ENCODE peak calls at places on chromosome 11, in ten cellular contexts. R is fibroblast of lung, E is GM12878, Z is osteoblast, A is right lobe of liver, B is thyroid gland, P is HCT116, I is tibial artery, D is epithelial cell of esophagus, J is right atrium auricular region. X is an unnamed sample.

GRCh38 chr11:87597696-87598095 is 560.0 kb downstream of the TMEM135 start:
- DNase-seq in R (no peak), E (no peak), Z (no peak), A (no peak), B (no peak), P (no peak), I (no peak), D (no peak), J (no peak), X (no peak)

GRCh38 chr11:115817844-115818565 is 313.8 kb upstream of the CADM1 start:
- DNase-seq in R (no peak), E (no peak), Z (no peak), A (no peak), B (no peak), P (no peak), I (no peak), D (no peak), J (no peak), X (no peak)

GRCh38 chr11:28903716-28904115 is 795.5 kb downstream of the METTL15 start:
- DNase-seq in R (peak), E (no peak), Z (no peak), A (no peak), B (no peak), P (no peak), I (no peak), D (peak), J (no peak), X (no peak)

GRCh38 chr11:134019500-134019899 is 49.4 kb upstream of the JAM3 start:
- DNase-seq in R (no peak), E (no peak), Z (no peak), A (peak), B (no peak), P (no peak), I (no peak), D (no peak), J (no peak), X (no peak)

GRCh38 chr11:69867076-69868002 is 48.1 kb upstream of the FGF3 start:
- DNase-seq in R (peak), E (no peak), Z (peak), A (peak), B (no peak), P (no peak), I (peak), D (no peak), J (no peak), X (no peak)

GRCh38 chr11:105648762-105649161 is 38.9 kb downstream of the GRIA4 start:
- DNase-seq in R (no peak), E (no peak), Z (no peak), A (no peak), B (no peak), P (no peak), I (no peak), D (no peak), J (no peak), X (no peak)

GRCh38 chr11:93013646-93014045 is 44.2 kb downstream of the MTNR1B start:
- DNase-seq in R (no peak), E (no peak), Z (no peak), A (no peak), B (no peak), P (no peak), I (no peak), D (no peak), J (no peak), X (no peak)

GRCh38 chr11:122822241-122822640 is 16.1 kb upstream of the CRTAM start:
- DNase-seq in R (no peak), E (no peak), Z (no peak), A (no peak), B (no peak), P (no peak), I (no peak), D (no peak), J (no peak), X (no peak)

GRCh38 chr11:69842746-69843528 is 23.7 kb upstream of the FGF3 start:
- DNase-seq in R (no peak), E (no peak), Z (peak), A (no peak), B (no peak), P (no peak), I (peak), D (no peak), J (no peak), X (peak)

GRCh38 chr11:125272822-125273221 is 108.3 kb downstream of the PKNOX2 start:
- DNase-seq in R (no peak), E (no peak), Z (no peak), A (no peak), B (peak), P (no peak), I (no peak), D (no peak), J (no peak), X (no peak)

GRCh38 chr11:19560156-19560555 is 152.5 kb upstream of the NAV2 start:
- DNase-seq in R (no peak), E (no peak), Z (no peak), A (no peak), B (no peak), P (no peak), I (no peak), D (no peak), J (peak), X (no peak)

GRCh38 chr11:116930177-116930576 is 92.8 kb upstream of the APOA1 start:
- DNase-seq in R (peak), E (no peak), Z (peak), A (no peak), B (peak), P (no peak), I (no peak), D (no peak), J (no peak), X (no peak)

GRCh38 chr11:117222991-117223740 is 8.7 kb downstream of the PCSK7 start:
- DNase-seq in R (no peak), E (no peak), Z (peak), A (no peak), B (no peak), P (no peak), I (no peak), D (no peak), J (no peak), X (peak)

GRCh38 chr11:62789576-62789975 is 2.2 kb downstream of the TMEM223 start:
- DNase-seq in R (no peak), E (no peak), Z (no peak), A (no peak), B (no peak), P (no peak), I (no peak), D (no peak), J (no peak), X (no peak)
- H3K4me3 ChIP-seq in R (no peak), E (no peak), Z (no peak), A (no peak), B (no peak), P (no peak), I (no peak), D (no peak), J (no peak), X (no peak)

GRCh38 chr11:111358038-111359001 is 20.8 kb downstream of the POU2AF1 start:
- DNase-seq in R (no peak), E (no peak), Z (no peak), A (no peak), B (no peak), P (no peak), I (no peak), D (no peak), J (no peak), X (no peak)

GRCh38 chr11:111357150-111358037 is 21.7 kb downstream of the POU2AF1 start:
- DNase-seq in R (no peak), E (no peak), Z (no peak), A (no peak), B (no peak), P (no peak), I (no peak), D (no peak), J (no peak), X (no peak)

GRCh38 chr11:111360150-111361043 is 18.7 kb downstream of the POU2AF1 start:
- DNase-seq in R (no peak), E (no peak), Z (peak), A (peak), B (no peak), P (no peak), I (no peak), D (no peak), J (no peak), X (peak)

GRCh38 chr11:111361082-111361801 is 17.8 kb downstream of the POU2AF1 start:
- DNase-seq in R (no peak), E (no peak), Z (no peak), A (no peak), B (no peak), P (no peak), I (no peak), D (peak), J (no peak), X (no peak)

DNA sequence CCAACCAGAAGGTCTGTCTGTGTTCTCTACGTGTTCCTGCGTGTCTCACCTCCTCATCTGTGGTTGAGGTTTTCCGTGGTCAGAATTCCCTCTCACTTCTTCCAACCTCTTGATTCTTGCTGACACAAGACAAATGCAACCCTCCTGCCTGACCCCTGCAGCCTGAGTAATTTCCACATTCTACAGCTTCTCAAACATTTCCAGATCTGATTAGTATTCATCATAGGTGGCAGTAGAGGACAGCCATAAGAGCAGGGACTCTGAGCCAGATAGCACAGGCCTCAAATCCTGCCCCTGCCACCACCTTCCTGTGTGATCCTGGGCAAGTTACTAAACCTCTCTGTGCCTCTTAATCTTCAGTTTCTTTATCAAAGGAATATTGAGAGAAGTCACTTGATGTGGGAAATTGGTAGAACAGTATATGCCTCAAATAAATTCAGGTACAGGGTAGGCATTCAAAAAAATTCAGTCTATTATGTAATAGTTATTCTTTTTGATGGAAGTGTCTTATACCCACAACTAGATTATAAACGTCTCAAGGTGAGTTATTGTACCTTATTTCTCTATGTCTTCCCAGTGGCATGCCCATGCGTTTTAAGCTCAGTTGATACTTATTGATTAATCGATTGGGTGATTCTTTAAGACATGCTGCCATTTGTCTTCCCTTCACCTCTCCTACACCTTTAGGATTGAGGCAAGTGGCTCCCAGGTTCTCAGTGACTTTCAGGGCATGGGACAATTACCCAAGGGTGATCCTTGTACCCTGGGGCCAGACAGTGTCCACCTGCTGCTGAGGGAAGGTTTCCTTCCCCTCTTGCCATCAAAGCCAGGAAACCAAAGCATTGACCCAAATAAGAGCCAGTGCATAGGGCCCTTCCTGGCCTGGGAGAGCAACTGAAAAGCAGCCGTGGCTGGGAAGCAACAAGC is 19.6 kb downstream of the POU2AF1 start:
- DNase-seq in R (no peak), E (no peak), Z (no peak), A (no peak), B (no peak), P (no peak), I (no peak), D (peak), J (no peak), X (no peak)
- TF ChIP-seq CTCF in R (no peak), E (peak), Z (no peak), A (peak), B (no peak), P (no peak), I (no peak), D (peak), J (no peak), X (no peak)

GRCh38 chr11:2151500-2152257 is 9.3 kb downstream of the INS start:
- DNase-seq in R (peak), E (no peak), Z (peak), A (no peak), B (peak), P (peak), I (peak), D (peak), J (peak), X (peak)
- H3K4me3 ChIP-seq in R (no peak), E (no peak), Z (no peak), A (no peak), B (no peak), P (peak), I (no peak), D (no peak), J (no peak), X (no peak)

DNA sequence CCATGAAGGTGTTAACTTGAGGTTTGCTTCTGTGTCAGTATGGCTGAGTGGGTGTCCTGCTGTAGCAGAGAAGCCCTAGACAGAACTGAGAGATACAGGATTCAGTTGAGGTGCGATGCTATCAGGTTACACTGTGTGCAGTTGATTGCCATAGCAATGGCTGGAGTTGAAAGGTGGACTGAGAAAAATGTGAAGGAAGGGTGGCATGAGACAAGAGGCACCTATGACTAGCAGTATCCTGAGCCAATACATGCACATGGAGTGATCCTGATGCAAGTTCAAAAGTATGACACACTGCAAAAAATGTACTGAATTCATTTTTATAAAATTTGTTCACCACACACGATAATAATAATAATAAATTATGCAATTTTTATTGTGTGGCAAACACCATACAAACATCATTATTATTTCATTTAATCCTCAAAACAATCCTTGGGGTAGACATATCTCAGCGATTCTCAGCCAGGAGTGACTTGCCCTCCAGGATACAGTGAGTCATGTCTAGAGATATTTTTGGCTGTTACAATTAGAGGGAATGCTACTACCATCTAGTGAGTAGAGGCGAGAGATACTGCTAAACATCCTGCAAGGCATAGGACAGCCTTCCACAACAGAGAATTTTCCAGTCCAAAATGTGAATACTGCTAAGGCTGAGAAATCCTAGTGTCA is 3.9 kb upstream of the PIWIL4 start:
- DNase-seq in R (peak), E (no peak), Z (peak), A (no peak), B (no peak), P (no peak), I (no peak), D (peak), J (no peak), X (no peak)
- TF ChIP-seq CTCF in R (peak), E (no peak), Z (peak), A (no peak), B (no peak), P (peak), I (peak), D (peak), J (peak), X (peak)

GRCh38 chr11:102287963-102288744 is 29.1 kb upstream of the BIRC3 start:
- DNase-seq in R (peak), E (peak), Z (peak), A (no peak), B (peak), P (peak), I (no peak), D (peak), J (no peak), X (peak)
- H3K4me3 ChIP-seq in R (peak), E (peak), Z (peak), A (no peak), B (no peak), P (no peak), I (no peak), D (no peak), J (peak), X (no peak)

GRCh38 chr11:57460017-57460755 is at the start of gene RTN4RL2:
- DNase-seq in R (peak), E (no peak), Z (peak), A (peak), B (peak), P (peak), I (no peak), D (no peak), J (no peak), X (peak)
- TF ChIP-seq CTCF in R (no peak), E (peak), Z (no peak), A (no peak), B (no peak), P (no peak), I (no peak), D (no peak), J (peak), X (peak)

GRCh38 chr11:6610591-6610990 is 1.4 kb downstream of the TAF10 start:
- DNase-seq in R (no peak), E (no peak), Z (no peak), A (peak), B (no peak), P (no peak), I (peak), D (no peak), J (no peak), X (no peak)
- H3K4me3 ChIP-seq in R (peak), E (peak), Z (peak), A (no peak), B (no peak), P (peak), I (peak), D (no peak), J (no peak), X (no peak)

GRCh38 chr11:8087185-8087584 is 6.2 kb downstream of the TUB start:
- DNase-seq in R (no peak), E (no peak), Z (peak), A (no peak), B (peak), P (no peak), I (no peak), D (peak), J (no peak), X (no peak)
- TF ChIP-seq CTCF in R (no peak), E (peak), Z (peak), A (peak), B (no peak), P (peak), I (no peak), D (peak), J (peak), X (peak)